ENCODE peak calls at places on chromosomes 7 and 10, in eight cellular contexts. One of them, this sample, is unnamed.

GRCh38 chr10:5976689-5977470 is 463 bp downstream of the IL15RA start:
- DNase-seq in left lobe of liver: peak
- DNase-seq in activated CD8-positive, alpha-beta memory T cell treated with anti-CD3 and anti-CD28 coated beads for 48 hours: peak
- DNase-seq in stimulated activated CD8-positive, alpha-beta memory T cell treated with anti-CD3 and anti-CD28 coated beads, Interleukin-2, amount 100 ng/mL, for 1 hour: peak
- DNase-seq in psoas muscle: peak
- DNase-seq in EL: peak
- DNase-seq in LoVo: peak
- DNase-seq in BJ: no peak
- DNase-seq in this sample: no peak

GRCh38 chr7:30913821-30914515 is 2.3 kb downstream of the AQP1 start:
- DNase-seq in left lobe of liver: no peak
- DNase-seq in activated CD8-positive, alpha-beta memory T cell treated with anti-CD3 and anti-CD28 coated beads for 48 hours: no peak
- DNase-seq in stimulated activated CD8-positive, alpha-beta memory T cell treated with anti-CD3 and anti-CD28 coated beads, Interleukin-2, amount 100 ng/mL, for 1 hour: no peak
- DNase-seq in psoas muscle: no peak
- DNase-seq in EL: no peak
- DNase-seq in LoVo: no peak
- DNase-seq in BJ: no peak
- DNase-seq in this sample: no peak

GRCh38 chr7:28754027-28754426 is 204.1 kb downstream of the TRIL start:
- DNase-seq in left lobe of liver: no peak
- DNase-seq in activated CD8-positive, alpha-beta memory T cell treated with anti-CD3 and anti-CD28 coated beads for 48 hours: no peak
- DNase-seq in stimulated activated CD8-positive, alpha-beta memory T cell treated with anti-CD3 and anti-CD28 coated beads, Interleukin-2, amount 100 ng/mL, for 1 hour: no peak
- DNase-seq in psoas muscle: no peak
- DNase-seq in EL: peak
- DNase-seq in LoVo: no peak
- DNase-seq in BJ: no peak
- DNase-seq in this sample: no peak

GRCh38 chr10:80542053-80542452 is 4.4 kb downstream of the SH2D4B start:
- DNase-seq in left lobe of liver: peak
- DNase-seq in activated CD8-positive, alpha-beta memory T cell treated with anti-CD3 and anti-CD28 coated beads for 48 hours: no peak
- DNase-seq in stimulated activated CD8-positive, alpha-beta memory T cell treated with anti-CD3 and anti-CD28 coated beads, Interleukin-2, amount 100 ng/mL, for 1 hour: no peak
- DNase-seq in psoas muscle: no peak
- DNase-seq in EL: peak
- DNase-seq in LoVo: no peak
- DNase-seq in BJ: no peak
- DNase-seq in this sample: no peak

GRCh38 chr10:96998329-96998888 is 166.3 kb downstream of the LCOR start:
- DNase-seq in left lobe of liver: peak
- DNase-seq in activated CD8-positive, alpha-beta memory T cell treated with anti-CD3 and anti-CD28 coated beads for 48 hours: no peak
- DNase-seq in stimulated activated CD8-positive, alpha-beta memory T cell treated with anti-CD3 and anti-CD28 coated beads, Interleukin-2, amount 100 ng/mL, for 1 hour: no peak
- DNase-seq in psoas muscle: no peak
- DNase-seq in EL: peak
- DNase-seq in LoVo: no peak
- DNase-seq in BJ: no peak
- DNase-seq in this sample: no peak

GRCh38 chr10:19713800-19714525 is 102.3 kb upstream of the PLXDC2 start:
- DNase-seq in left lobe of liver: no peak
- DNase-seq in activated CD8-positive, alpha-beta memory T cell treated with anti-CD3 and anti-CD28 coated beads for 48 hours: no peak
- DNase-seq in stimulated activated CD8-positive, alpha-beta memory T cell treated with anti-CD3 and anti-CD28 coated beads, Interleukin-2, amount 100 ng/mL, for 1 hour: no peak
- DNase-seq in psoas muscle: no peak
- DNase-seq in EL: no peak
- DNase-seq in LoVo: no peak
- DNase-seq in BJ: no peak
- DNase-seq in this sample: no peak

GRCh38 chr10:78413294-78414055 is 379.8 kb downstream of the RPS24 start:
- DNase-seq in left lobe of liver: no peak
- DNase-seq in activated CD8-positive, alpha-beta memory T cell treated with anti-CD3 and anti-CD28 coated beads for 48 hours: no peak
- DNase-seq in stimulated activated CD8-positive, alpha-beta memory T cell treated with anti-CD3 and anti-CD28 coated beads, Interleukin-2, amount 100 ng/mL, for 1 hour: no peak
- DNase-seq in psoas muscle: no peak
- DNase-seq in EL: no peak
- DNase-seq in LoVo: no peak
- DNase-seq in BJ: no peak
- DNase-seq in this sample: no peak

GRCh38 chr10:24854256-24854655 is 98.2 kb downstream of the PRTFDC1 start:
- DNase-seq in left lobe of liver: no peak
- DNase-seq in activated CD8-positive, alpha-beta memory T cell treated with anti-CD3 and anti-CD28 coated beads for 48 hours: no peak
- DNase-seq in stimulated activated CD8-positive, alpha-beta memory T cell treated with anti-CD3 and anti-CD28 coated beads, Interleukin-2, amount 100 ng/mL, for 1 hour: no peak
- DNase-seq in psoas muscle: no peak
- DNase-seq in EL: no peak
- DNase-seq in LoVo: no peak
- DNase-seq in BJ: no peak
- DNase-seq in this sample: no peak

GRCh38 chr10:28984431-28984830 is 304.4 kb upstream of the LYZL1 start:
- DNase-seq in left lobe of liver: peak
- DNase-seq in activated CD8-positive, alpha-beta memory T cell treated with anti-CD3 and anti-CD28 coated beads for 48 hours: no peak
- DNase-seq in stimulated activated CD8-positive, alpha-beta memory T cell treated with anti-CD3 and anti-CD28 coated beads, Interleukin-2, amount 100 ng/mL, for 1 hour: no peak
- DNase-seq in psoas muscle: peak
- DNase-seq in EL: peak
- DNase-seq in LoVo: peak
- DNase-seq in BJ: peak
- DNase-seq in this sample: no peak

GRCh38 chr7:111030358-111030735 is 60.6 kb upstream of the LRRN3 start:
- DNase-seq in left lobe of liver: no peak
- DNase-seq in activated CD8-positive, alpha-beta memory T cell treated with anti-CD3 and anti-CD28 coated beads for 48 hours: no peak
- DNase-seq in stimulated activated CD8-positive, alpha-beta memory T cell treated with anti-CD3 and anti-CD28 coated beads, Interleukin-2, amount 100 ng/mL, for 1 hour: no peak
- DNase-seq in psoas muscle: no peak
- DNase-seq in EL: no peak
- DNase-seq in LoVo: no peak
- DNase-seq in BJ: no peak
- DNase-seq in this sample: no peak

GRCh38 chr7:80187279-80187678 is 52.6 kb downstream of the GNAI1 start:
- DNase-seq in left lobe of liver: no peak
- DNase-seq in activated CD8-positive, alpha-beta memory T cell treated with anti-CD3 and anti-CD28 coated beads for 48 hours: no peak
- DNase-seq in stimulated activated CD8-positive, alpha-beta memory T cell treated with anti-CD3 and anti-CD28 coated beads, Interleukin-2, amount 100 ng/mL, for 1 hour: no peak
- DNase-seq in psoas muscle: no peak
- DNase-seq in EL: no peak
- DNase-seq in LoVo: no peak
- DNase-seq in BJ: no peak
- DNase-seq in this sample: no peak

GRCh38 chr7:140042386-140042670 is 20.4 kb downstream of the PARP12 start:
- DNase-seq in left lobe of liver: no peak
- DNase-seq in activated CD8-positive, alpha-beta memory T cell treated with anti-CD3 and anti-CD28 coated beads for 48 hours: no peak
- DNase-seq in stimulated activated CD8-positive, alpha-beta memory T cell treated with anti-CD3 and anti-CD28 coated beads, Interleukin-2, amount 100 ng/mL, for 1 hour: no peak
- DNase-seq in psoas muscle: no peak
- DNase-seq in EL: no peak
- DNase-seq in LoVo: no peak
- DNase-seq in BJ: no peak
- DNase-seq in this sample: no peak

GRCh38 chr7:122803323-122803722 is 82.9 kb downstream of the CADPS2 start:
- DNase-seq in left lobe of liver: no peak
- DNase-seq in activated CD8-positive, alpha-beta memory T cell treated with anti-CD3 and anti-CD28 coated beads for 48 hours: no peak
- DNase-seq in stimulated activated CD8-positive, alpha-beta memory T cell treated with anti-CD3 and anti-CD28 coated beads, Interleukin-2, amount 100 ng/mL, for 1 hour: no peak
- DNase-seq in psoas muscle: no peak
- DNase-seq in EL: no peak
- DNase-seq in LoVo: peak
- DNase-seq in BJ: no peak
- DNase-seq in this sample: no peak

GRCh38 chr10:57336865-57337264 is 930.8 kb downstream of the IPMK start:
- DNase-seq in left lobe of liver: no peak
- DNase-seq in activated CD8-positive, alpha-beta memory T cell treated with anti-CD3 and anti-CD28 coated beads for 48 hours: no peak
- DNase-seq in stimulated activated CD8-positive, alpha-beta memory T cell treated with anti-CD3 and anti-CD28 coated beads, Interleukin-2, amount 100 ng/mL, for 1 hour: no peak
- DNase-seq in psoas muscle: no peak
- DNase-seq in EL: no peak
- DNase-seq in LoVo: no peak
- DNase-seq in BJ: no peak
- DNase-seq in this sample: no peak

GRCh38 chr7:45151967-45152366 is 5.6 kb upstream of the RAMP3 start:
- DNase-seq in left lobe of liver: no peak
- DNase-seq in activated CD8-positive, alpha-beta memory T cell treated with anti-CD3 and anti-CD28 coated beads for 48 hours: no peak
- DNase-seq in stimulated activated CD8-positive, alpha-beta memory T cell treated with anti-CD3 and anti-CD28 coated beads, Interleukin-2, amount 100 ng/mL, for 1 hour: no peak
- DNase-seq in psoas muscle: peak
- DNase-seq in EL: no peak
- DNase-seq in LoVo: no peak
- DNase-seq in BJ: no peak
- DNase-seq in this sample: no peak

GRCh38 chr10:98074315-98074911 is 44.0 kb upstream of the CRTAC1 start:
- DNase-seq in left lobe of liver: no peak
- DNase-seq in activated CD8-positive, alpha-beta memory T cell treated with anti-CD3 and anti-CD28 coated beads for 48 hours: no peak
- DNase-seq in stimulated activated CD8-positive, alpha-beta memory T cell treated with anti-CD3 and anti-CD28 coated beads, Interleukin-2, amount 100 ng/mL, for 1 hour: no peak
- DNase-seq in psoas muscle: no peak
- DNase-seq in EL: no peak
- DNase-seq in LoVo: no peak
- DNase-seq in BJ: no peak
- DNase-seq in this sample: peak

GRCh38 chr7:115005942-115006341 is 84.0 kb downstream of the MDFIC start:
- DNase-seq in left lobe of liver: peak
- DNase-seq in activated CD8-positive, alpha-beta memory T cell treated with anti-CD3 and anti-CD28 coated beads for 48 hours: no peak
- DNase-seq in stimulated activated CD8-positive, alpha-beta memory T cell treated with anti-CD3 and anti-CD28 coated beads, Interleukin-2, amount 100 ng/mL, for 1 hour: no peak
- DNase-seq in psoas muscle: no peak
- DNase-seq in EL: no peak
- DNase-seq in LoVo: peak
- DNase-seq in BJ: no peak
- DNase-seq in this sample: no peak

GRCh38 chr7:21893401-21893800 is 52.3 kb downstream of the CDCA7L start:
- DNase-seq in left lobe of liver: no peak
- DNase-seq in activated CD8-positive, alpha-beta memory T cell treated with anti-CD3 and anti-CD28 coated beads for 48 hours: no peak
- DNase-seq in stimulated activated CD8-positive, alpha-beta memory T cell treated with anti-CD3 and anti-CD28 coated beads, Interleukin-2, amount 100 ng/mL, for 1 hour: no peak
- DNase-seq in psoas muscle: no peak
- DNase-seq in EL: no peak
- DNase-seq in LoVo: no peak
- DNase-seq in BJ: no peak
- DNase-seq in this sample: no peak

GRCh38 chr7:111486472-111487142 is 75.7 kb downstream of the IMMP2L start:
- DNase-seq in left lobe of liver: no peak
- DNase-seq in activated CD8-positive, alpha-beta memory T cell treated with anti-CD3 and anti-CD28 coated beads for 48 hours: no peak
- DNase-seq in stimulated activated CD8-positive, alpha-beta memory T cell treated with anti-CD3 and anti-CD28 coated beads, Interleukin-2, amount 100 ng/mL, for 1 hour: no peak
- DNase-seq in psoas muscle: no peak
- DNase-seq in EL: peak
- DNase-seq in LoVo: peak
- DNase-seq in BJ: peak
- DNase-seq in this sample: no peak

GRCh38 chr7:142862401-142863400 is 7.8 kb downstream of the EPHB6 start:
- DNase-seq in left lobe of liver: no peak
- DNase-seq in activated CD8-positive, alpha-beta memory T cell treated with anti-CD3 and anti-CD28 coated beads for 48 hours: no peak
- DNase-seq in stimulated activated CD8-positive, alpha-beta memory T cell treated with anti-CD3 and anti-CD28 coated beads, Interleukin-2, amount 100 ng/mL, for 1 hour: no peak
- DNase-seq in psoas muscle: no peak
- DNase-seq in EL: no peak
- DNase-seq in LoVo: no peak
- DNase-seq in BJ: no peak
- DNase-seq in this sample: no peak

GRCh38 chr10:95278061-95278988 is 12.5 kb downstream of the PDLIM1 start:
- DNase-seq in left lobe of liver: peak
- DNase-seq in activated CD8-positive, alpha-beta memory T cell treated with anti-CD3 and anti-CD28 coated beads for 48 hours: no peak
- DNase-seq in stimulated activated CD8-positive, alpha-beta memory T cell treated with anti-CD3 and anti-CD28 coated beads, Interleukin-2, amount 100 ng/mL, for 1 hour: no peak
- DNase-seq in psoas muscle: peak
- DNase-seq in EL: peak
- DNase-seq in LoVo: no peak
- DNase-seq in BJ: no peak
- DNase-seq in this sample: no peak

GRCh38 chr10:111756541-111757061 is 427.0 kb downstream of the GPAM start:
- DNase-seq in left lobe of liver: peak
- DNase-seq in activated CD8-positive, alpha-beta memory T cell treated with anti-CD3 and anti-CD28 coated beads for 48 hours: no peak
- DNase-seq in stimulated activated CD8-positive, alpha-beta memory T cell treated with anti-CD3 and anti-CD28 coated beads, Interleukin-2, amount 100 ng/mL, for 1 hour: no peak
- DNase-seq in psoas muscle: peak
- DNase-seq in EL: peak
- DNase-seq in LoVo: peak
- DNase-seq in BJ: no peak
- DNase-seq in this sample: peak

GRCh38 chr10:110499796-110500514 is 2.2 kb downstream of the DUSP5 start:
- DNase-seq in left lobe of liver: no peak
- DNase-seq in activated CD8-positive, alpha-beta memory T cell treated with anti-CD3 and anti-CD28 coated beads for 48 hours: no peak
- DNase-seq in stimulated activated CD8-positive, alpha-beta memory T cell treated with anti-CD3 and anti-CD28 coated beads, Interleukin-2, amount 100 ng/mL, for 1 hour: no peak
- DNase-seq in psoas muscle: no peak
- DNase-seq in EL: peak
- DNase-seq in LoVo: no peak
- DNase-seq in BJ: no peak
- DNase-seq in this sample: no peak

GRCh38 chr10:124741281-124741921 is 2.8 kb downstream of the FAM53B start:
- DNase-seq in left lobe of liver: peak
- DNase-seq in activated CD8-positive, alpha-beta memory T cell treated with anti-CD3 and anti-CD28 coated beads for 48 hours: no peak
- DNase-seq in stimulated activated CD8-positive, alpha-beta memory T cell treated with anti-CD3 and anti-CD28 coated beads, Interleukin-2, amount 100 ng/mL, for 1 hour: no peak
- DNase-seq in psoas muscle: peak
- DNase-seq in EL: peak
- DNase-seq in LoVo: peak
- DNase-seq in BJ: no peak
- DNase-seq in this sample: peak

GRCh38 chr10:116728526-116729096 is 13.8 kb downstream of the HSPA12A start:
- DNase-seq in left lobe of liver: no peak
- DNase-seq in activated CD8-positive, alpha-beta memory T cell treated with anti-CD3 and anti-CD28 coated beads for 48 hours: no peak
- DNase-seq in stimulated activated CD8-positive, alpha-beta memory T cell treated with anti-CD3 and anti-CD28 coated beads, Interleukin-2, amount 100 ng/mL, for 1 hour: no peak
- DNase-seq in psoas muscle: no peak
- DNase-seq in EL: peak
- DNase-seq in LoVo: no peak
- DNase-seq in BJ: no peak
- DNase-seq in this sample: no peak

GRCh38 chr10:79984851-79985250 is 35.9 kb upstream of the SFTPD start:
- DNase-seq in left lobe of liver: no peak
- DNase-seq in activated CD8-positive, alpha-beta memory T cell treated with anti-CD3 and anti-CD28 coated beads for 48 hours: peak
- DNase-seq in stimulated activated CD8-positive, alpha-beta memory T cell treated with anti-CD3 and anti-CD28 coated beads, Interleukin-2, amount 100 ng/mL, for 1 hour: no peak
- DNase-seq in psoas muscle: no peak
- DNase-seq in EL: no peak
- DNase-seq in LoVo: peak
- DNase-seq in BJ: no peak
- DNase-seq in this sample: no peak

GRCh38 chr7:29386196-29386765 is 177.4 kb upstream of the PRR15 start:
- DNase-seq in left lobe of liver: no peak
- DNase-seq in activated CD8-positive, alpha-beta memory T cell treated with anti-CD3 and anti-CD28 coated beads for 48 hours: no peak
- DNase-seq in stimulated activated CD8-positive, alpha-beta memory T cell treated with anti-CD3 and anti-CD28 coated beads, Interleukin-2, amount 100 ng/mL, for 1 hour: no peak
- DNase-seq in psoas muscle: no peak
- DNase-seq in EL: no peak
- DNase-seq in LoVo: no peak
- DNase-seq in BJ: no peak
- DNase-seq in this sample: no peak

GRCh38 chr7:98352621-98353020 is 48.3 kb downstream of the BAIAP2L1 start:
- DNase-seq in left lobe of liver: no peak
- DNase-seq in activated CD8-positive, alpha-beta memory T cell treated with anti-CD3 and anti-CD28 coated beads for 48 hours: no peak
- DNase-seq in stimulated activated CD8-positive, alpha-beta memory T cell treated with anti-CD3 and anti-CD28 coated beads, Interleukin-2, amount 100 ng/mL, for 1 hour: no peak
- DNase-seq in psoas muscle: no peak
- DNase-seq in EL: peak
- DNase-seq in LoVo: peak
- DNase-seq in BJ: peak
- DNase-seq in this sample: no peak

GRCh38 chr7:112938895-112939588 is 147.6 kb downstream of the GPR85 start:
- DNase-seq in left lobe of liver: peak
- DNase-seq in activated CD8-positive, alpha-beta memory T cell treated with anti-CD3 and anti-CD28 coated beads for 48 hours: peak
- DNase-seq in stimulated activated CD8-positive, alpha-beta memory T cell treated with anti-CD3 and anti-CD28 coated beads, Interleukin-2, amount 100 ng/mL, for 1 hour: no peak
- DNase-seq in psoas muscle: peak
- DNase-seq in EL: peak
- DNase-seq in LoVo: no peak
- DNase-seq in BJ: no peak
- DNase-seq in this sample: peak

GRCh38 chr10:52949899-52950298 is 177.3 kb upstream of the MBL2 start:
- DNase-seq in left lobe of liver: no peak
- DNase-seq in activated CD8-positive, alpha-beta memory T cell treated with anti-CD3 and anti-CD28 coated beads for 48 hours: no peak
- DNase-seq in stimulated activated CD8-positive, alpha-beta memory T cell treated with anti-CD3 and anti-CD28 coated beads, Interleukin-2, amount 100 ng/mL, for 1 hour: no peak
- DNase-seq in psoas muscle: no peak
- DNase-seq in EL: no peak
- DNase-seq in LoVo: no peak
- DNase-seq in BJ: no peak
- DNase-seq in this sample: no peak

GRCh38 chr7:106283831-106284515 is 810 bp downstream of the NAMPT start:
- DNase-seq in left lobe of liver: peak
- DNase-seq in activated CD8-positive, alpha-beta memory T cell treated with anti-CD3 and anti-CD28 coated beads for 48 hours: no peak
- DNase-seq in stimulated activated CD8-positive, alpha-beta memory T cell treated with anti-CD3 and anti-CD28 coated beads, Interleukin-2, amount 100 ng/mL, for 1 hour: no peak
- DNase-seq in psoas muscle: peak
- DNase-seq in EL: peak
- DNase-seq in LoVo: peak
- DNase-seq in BJ: no peak
- DNase-seq in this sample: peak